ENCODE peak calls at places on chromosomes 3 and 15, in ten cellular contexts. A is RWPE1, E is right cardiac atrium, N is HL-60, W is transverse colon, U is gastrocnemius medialis, D is cardiac muscle cell, V is uterus, T is heart right ventricle, M is caudate nucleus. P is an unnamed sample.

GRCh38 chr15:82158811-82159210 is 103.7 kb downstream of the EFL1 start:
- DNase-seq in A (no peak), E (no peak), N (no peak), W (no peak), U (no peak), D (no peak), V (no peak), T (no peak), M (no peak), P (no peak)

GRCh38 chr15:71792521-71792920 is 17.8 kb upstream of the NR2E3 start:
- DNase-seq in A (peak), E (no peak), N (no peak), W (no peak), U (no peak), D (peak), V (no peak), T (no peak), M (no peak), P (no peak)

GRCh38 chr3:45987368-45988099 is 8.1 kb downstream of the FYCO1 start:
- DNase-seq in A (no peak), E (peak), N (no peak), W (no peak), U (peak), D (peak), V (peak), T (no peak), M (no peak), P (no peak)

GRCh38 chr15:95994418-95994817 is 336.1 kb upstream of the NR2F2 start:
- DNase-seq in A (no peak), E (no peak), N (no peak), W (no peak), U (no peak), D (peak), V (no peak), T (no peak), M (no peak), P (no peak)

GRCh38 chr3:84893211-84893610 is 65.6 kb upstream of the CADM2 start:
- DNase-seq in A (no peak), E (no peak), N (no peak), W (no peak), U (no peak), D (no peak), V (no peak), T (no peak), M (no peak), P (no peak)

GRCh38 chr15:100457201-100457600 is 71.5 kb downstream of the CERS3 start:
- DNase-seq in A (no peak), E (no peak), N (peak), W (no peak), U (no peak), D (peak), V (no peak), T (no peak), M (no peak), P (no peak)

GRCh38 chr3:132726341-132726823 is 4.2 kb upstream of the NPHP3 start:
- DNase-seq in A (peak), E (no peak), N (no peak), W (no peak), U (no peak), D (peak), V (no peak), T (no peak), M (no peak), P (no peak)

GRCh38 chr3:36653095-36653494 is 111.3 kb downstream of the DCLK3 start:
- DNase-seq in A (no peak), E (no peak), N (no peak), W (no peak), U (no peak), D (no peak), V (no peak), T (no peak), M (no peak), P (no peak)

GRCh38 chr15:101501703-101502373 is 12.3 kb upstream of the PCSK6 start:
- DNase-seq in A (peak), E (peak), N (no peak), W (no peak), U (no peak), D (peak), V (no peak), T (no peak), M (no peak), P (peak)

GRCh38 chr15:68631621-68632051 is 52.8 kb downstream of the CORO2B start:
- DNase-seq in A (no peak), E (peak), N (no peak), W (no peak), U (no peak), D (no peak), V (no peak), T (no peak), M (no peak), P (no peak)

GRCh38 chr3:159260049-159260662 is 458.3 kb downstream of the MFSD1 start:
- DNase-seq in A (peak), E (no peak), N (no peak), W (peak), U (no peak), D (peak), V (peak), T (peak), M (no peak), P (peak)

GRCh38 chr3:133490468-133491351 is 82.8 kb upstream of the CDV3 start:
- DNase-seq in A (no peak), E (no peak), N (no peak), W (peak), U (no peak), D (no peak), V (no peak), T (no peak), M (no peak), P (no peak)

GRCh38 chr3:106345353-106346027 is 476.7 kb upstream of the CBLB start:
- DNase-seq in A (peak), E (no peak), N (peak), W (no peak), U (peak), D (peak), V (no peak), T (no peak), M (no peak), P (no peak)

GRCh38 chr3:67176396-67176795 is 178.3 kb downstream of the KBTBD8 start:
- DNase-seq in A (no peak), E (no peak), N (no peak), W (no peak), U (no peak), D (no peak), V (no peak), T (no peak), M (no peak), P (no peak)

GRCh38 chr3:95297586-95297985 is 1234.7 kb downstream of the NSUN3 start:
- DNase-seq in A (no peak), E (no peak), N (no peak), W (no peak), U (no peak), D (no peak), V (no peak), T (no peak), M (no peak), P (no peak)

GRCh38 chr15:92719024-92719423 is 63.4 kb upstream of the FAM174B start:
- DNase-seq in A (no peak), E (no peak), N (no peak), W (no peak), U (no peak), D (peak), V (no peak), T (no peak), M (no peak), P (no peak)

GRCh38 chr15:44034933-44035624 is 160.0 kb downstream of the FRMD5 start:
- DNase-seq in A (peak), E (no peak), N (no peak), W (no peak), U (no peak), D (peak), V (no peak), T (peak), M (no peak), P (no peak)

GRCh38 chr3:127970966-127971592 is 56.0 kb downstream of the KBTBD12 start:
- DNase-seq in A (peak), E (no peak), N (peak), W (peak), U (no peak), D (peak), V (no peak), T (peak), M (no peak), P (peak)

GRCh38 chr15:34364041-34364440 is 3.0 kb downstream of the LPCAT4 start:
- DNase-seq in A (no peak), E (no peak), N (no peak), W (no peak), U (no peak), D (no peak), V (no peak), T (no peak), M (no peak), P (no peak)

GRCh38 chr3:16299746-16300145 is 34.7 kb downstream of the OXNAD1 start:
- DNase-seq in A (no peak), E (no peak), N (no peak), W (no peak), U (no peak), D (no peak), V (no peak), T (no peak), M (no peak), P (no peak)

GRCh38 chr3:88410259-88410658 is 260.5 kb downstream of the C3orf38 start:
- DNase-seq in A (no peak), E (no peak), N (no peak), W (no peak), U (no peak), D (no peak), V (no peak), T (no peak), M (no peak), P (no peak)

GRCh38 chr15:62326460-62327011 is 161.5 kb upstream of the C2CD4B start:
- DNase-seq in A (no peak), E (no peak), N (no peak), W (no peak), U (no peak), D (no peak), V (no peak), T (no peak), M (no peak), P (no peak)

GRCh38 chr15:34365073-34365825 is 1.7 kb downstream of the LPCAT4 start:
- DNase-seq in A (no peak), E (peak), N (no peak), W (no peak), U (no peak), D (peak), V (no peak), T (peak), M (no peak), P (no peak)

GRCh38 chr3:123186695-123187094 is 15.0 kb upstream of the SEC22A start:
- DNase-seq in A (no peak), E (no peak), N (no peak), W (no peak), U (no peak), D (peak), V (no peak), T (no peak), M (no peak), P (no peak)

GRCh38 chr3:113659121-113659531 is 37.3 kb downstream of the USF3 start:
- DNase-seq in A (no peak), E (no peak), N (no peak), W (no peak), U (no peak), D (no peak), V (no peak), T (no peak), M (no peak), P (no peak)

GRCh38 chr3:189324538-189325138 is 152.9 kb downstream of the TPRG1 start:
- DNase-seq in A (peak), E (no peak), N (peak), W (peak), U (no peak), D (peak), V (no peak), T (peak), M (no peak), P (no peak)

GRCh38 chr15:39598958-39599845 is 18.3 kb downstream of the THBS1 start:
- DNase-seq in A (no peak), E (no peak), N (no peak), W (no peak), U (no peak), D (peak), V (no peak), T (no peak), M (no peak), P (no peak)

GRCh38 chr3:79167651-79168416 is 600.0 kb downstream of the ROBO1 start:
- DNase-seq in A (peak), E (no peak), N (no peak), W (no peak), U (no peak), D (peak), V (no peak), T (no peak), M (no peak), P (no peak)

GRCh38 chr3:56801597-56802410 is at the start of gene ARHGEF3:
- DNase-seq in A (peak), E (peak), N (peak), W (peak), U (peak), D (peak), V (peak), T (peak), M (peak), P (peak)

GRCh38 chr15:76904461-76905012 is 603 bp downstream of the SCAPER start:
- DNase-seq in A (peak), E (peak), N (no peak), W (peak), U (peak), D (peak), V (peak), T (peak), M (no peak), P (peak)

GRCh38 chr15:52329980-52330379 is 34.4 kb upstream of the MYO5C start:
- DNase-seq in A (no peak), E (no peak), N (no peak), W (no peak), U (no peak), D (peak), V (no peak), T (no peak), M (no peak), P (no peak)

GRCh38 chr3:62670351-62670750 is 204.9 kb downstream of the CADPS start:
- DNase-seq in A (peak), E (no peak), N (no peak), W (no peak), U (no peak), D (peak), V (no peak), T (no peak), M (no peak), P (no peak)
- H3K27ac ChIP-seq in A (peak), E (no peak), N (no peak), W (no peak), U (no peak), D (no peak), V (no peak), T (no peak), M (no peak), P (no peak)

DNA sequence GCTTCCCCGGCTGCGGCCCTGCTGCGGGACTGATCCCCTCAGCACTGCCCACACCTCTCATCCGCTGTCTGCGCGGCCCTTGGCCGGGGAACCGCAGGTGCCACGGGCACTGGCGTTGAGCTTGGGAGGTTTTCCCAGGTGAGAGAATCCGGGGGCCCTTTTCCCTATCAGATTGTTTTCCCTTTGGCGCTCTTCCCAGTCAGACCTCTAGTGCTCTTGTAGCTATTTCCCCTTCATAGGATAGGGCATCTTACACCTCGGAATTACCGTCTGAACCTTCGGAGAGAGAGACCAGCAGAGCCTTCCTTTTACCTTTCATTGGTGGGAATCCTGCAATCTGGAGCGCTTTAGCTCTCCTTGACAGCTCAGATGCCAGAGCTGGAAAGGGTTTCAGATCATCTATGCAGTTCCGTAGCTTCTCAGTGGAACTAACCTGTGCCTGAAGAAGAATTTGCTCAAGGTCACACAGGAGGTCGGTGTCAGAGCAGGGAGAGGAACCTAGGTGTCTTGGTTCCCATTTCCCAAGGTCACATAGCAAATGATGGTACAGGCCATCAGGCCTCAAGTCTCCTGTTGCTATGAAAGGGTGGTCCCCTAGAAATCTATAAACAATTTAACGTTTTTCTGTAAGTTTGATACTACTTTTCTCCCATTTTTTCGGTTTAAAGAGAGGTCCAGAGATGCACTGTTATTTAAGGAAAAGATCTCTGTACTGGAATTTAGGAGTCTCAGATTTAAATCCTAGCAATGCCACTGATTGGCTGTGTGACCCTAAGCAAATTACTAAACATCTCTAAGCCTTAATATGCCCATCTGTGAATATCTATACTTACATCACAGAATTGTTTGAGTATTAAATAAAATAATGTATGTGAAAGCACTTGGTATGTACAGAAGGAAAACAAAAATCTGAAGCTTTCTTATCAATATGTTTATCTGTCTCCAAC is 916 bp downstream of the IDH3A start:
- DNase-seq in A (peak), E (no peak), N (no peak), W (no peak), U (no peak), D (peak), V (no peak), T (no peak), M (no peak), P (no peak)
- H3K27ac ChIP-seq in A (peak), E (peak), N (peak), W (peak), U (peak), D (peak), V (peak), T (peak), M (no peak), P (no peak)

DNA sequence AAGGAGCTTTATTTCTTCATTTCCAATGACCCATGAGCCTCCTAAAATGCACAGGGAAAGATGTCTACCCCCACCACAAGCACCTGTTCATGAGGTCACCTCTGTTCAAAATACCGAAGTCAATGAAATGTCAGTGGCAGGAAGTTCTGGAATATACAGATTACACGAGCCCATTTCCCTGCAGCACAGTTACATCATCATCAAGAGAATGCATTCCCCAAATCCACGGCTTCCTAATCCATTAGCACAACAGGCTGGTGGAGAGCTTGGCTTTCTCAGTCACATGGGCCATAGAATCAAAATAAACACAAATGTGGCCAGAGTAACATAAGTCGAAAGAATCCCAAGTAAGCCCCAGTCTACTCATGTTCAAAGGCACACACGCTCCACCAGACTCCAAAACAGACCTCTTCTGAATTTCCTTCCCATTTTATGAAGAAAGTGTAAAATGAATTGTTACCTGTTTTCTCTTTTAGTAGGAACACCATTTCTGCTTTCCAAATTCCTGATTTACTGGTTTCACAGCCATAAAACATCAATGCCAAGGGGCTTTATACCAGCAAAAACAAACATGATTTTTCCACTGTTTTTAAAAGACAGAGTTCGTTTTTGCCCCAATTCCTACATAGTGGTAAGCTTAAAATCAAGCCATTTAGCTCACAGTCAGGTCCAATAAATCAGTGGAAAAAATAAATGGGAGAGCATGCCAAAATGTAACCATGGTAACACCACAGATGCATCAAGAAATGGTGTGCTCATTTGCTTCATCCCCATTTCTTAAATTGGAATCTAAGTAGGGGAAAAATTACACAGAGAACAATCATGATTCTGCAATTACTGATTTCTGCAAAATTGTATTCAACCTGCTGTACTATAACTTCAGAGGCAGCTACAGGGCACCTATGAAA is 419.1 kb downstream of the MAGI1 start:
- DNase-seq in A (no peak), E (no peak), N (no peak), W (no peak), U (no peak), D (peak), V (no peak), T (no peak), M (no peak), P (no peak)
- H3K27ac ChIP-seq in A (no peak), E (peak), N (no peak), W (no peak), U (no peak), D (no peak), V (no peak), T (peak), M (peak), P (no peak)

GRCh38 chr15:64847016-64847415 is 5.3 kb downstream of the PLEKHO2 start:
- DNase-seq in A (no peak), E (no peak), N (no peak), W (no peak), U (no peak), D (no peak), V (no peak), T (no peak), M (no peak), P (no peak)
- H3K27ac ChIP-seq in A (peak), E (no peak), N (no peak), W (no peak), U (no peak), D (no peak), V (no peak), T (no peak), M (no peak), P (no peak)

DNA sequence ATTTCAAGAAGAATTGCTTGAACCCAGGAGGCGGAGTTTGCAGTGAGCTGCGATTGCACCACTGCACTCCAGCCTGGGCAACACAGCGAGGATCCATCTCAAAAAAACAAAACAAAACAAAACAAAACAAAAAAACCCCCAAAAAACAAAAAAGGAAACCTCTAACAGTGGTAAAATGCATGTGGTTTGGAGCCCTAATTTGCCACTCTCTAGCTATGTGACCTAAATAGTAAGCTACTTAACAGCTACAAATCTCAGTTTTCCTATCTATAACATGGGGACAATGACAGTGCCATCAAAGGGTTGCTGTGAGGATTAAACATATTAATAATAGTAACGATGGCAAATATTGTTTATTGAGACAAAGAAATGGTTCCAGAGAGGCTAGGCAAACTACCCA is 119.4 kb upstream of the LMOD3 start:
- DNase-seq in A (no peak), E (no peak), N (no peak), W (no peak), U (no peak), D (no peak), V (no peak), T (no peak), M (no peak), P (no peak)
- H3K27ac ChIP-seq in A (no peak), E (no peak), N (no peak), W (no peak), U (no peak), D (peak), V (no peak), T (no peak), M (no peak), P (no peak)

GRCh38 chr3:177672252-177672911 is 475.1 kb upstream of the TBL1XR1 start:
- DNase-seq in A (no peak), E (no peak), N (no peak), W (no peak), U (no peak), D (no peak), V (no peak), T (no peak), M (no peak), P (no peak)

GRCh38 chr3:177676148-177676547 is 478.9 kb upstream of the TBL1XR1 start:
- DNase-seq in A (no peak), E (no peak), N (no peak), W (no peak), U (no peak), D (peak), V (no peak), T (no peak), M (no peak), P (no peak)

GRCh38 chr3:177673105-177673804 is 476.0 kb upstream of the TBL1XR1 start:
- DNase-seq in A (no peak), E (no peak), N (no peak), W (no peak), U (no peak), D (peak), V (no peak), T (peak), M (no peak), P (no peak)

GRCh38 chr3:177676947-177677587 is 479.8 kb upstream of the TBL1XR1 start:
- DNase-seq in A (no peak), E (no peak), N (no peak), W (peak), U (no peak), D (no peak), V (no peak), T (no peak), M (no peak), P (no peak)

GRCh38 chr3:177674186-177674585 is 476.9 kb upstream of the TBL1XR1 start:
- DNase-seq in A (no peak), E (no peak), N (no peak), W (no peak), U (no peak), D (no peak), V (no peak), T (no peak), M (no peak), P (no peak)
- H3K27ac ChIP-seq in A (no peak), E (no peak), N (no peak), W (no peak), U (no peak), D (no peak), V (no peak), T (no peak), M (no peak), P (no peak)

P was measured in iPS DF 6.9.